ENCODE peak calls at places on chromosomes 1 and 21, in nine cellular contexts. Q, F, N, T, Y, S, Z, K and V are unnamed samples.

GRCh38 chr1:220918285-220918951 is 39.2 kb downstream of the HLX start:
- DNase-seq in Y (no peak), N (no peak), S (no peak), Q (no peak), F (no peak), K (no peak), Z (no peak), T (no peak), V (no peak)

GRCh38 chr21:22965455-22966125 is 1967.4 kb downstream of the NCAM2 start:
- DNase-seq in Z (no peak), F (no peak), K (no peak), S (no peak), T (peak), Y (no peak), Q (no peak), N (no peak), V (no peak)

GRCh38 chr1:203140743-203141520 is 13.4 kb downstream of the ADORA1 start:
- DNase-seq in Q (no peak), N (no peak), T (no peak), Y (no peak), Z (no peak), F (no peak), K (peak), S (no peak), V (no peak)

GRCh38 chr1:44316231-44316759 is 38.8 kb downstream of the ERI3 start:
- DNase-seq in K (no peak), F (no peak), S (no peak), T (peak), N (no peak), Q (no peak), Z (no peak), Y (no peak), V (no peak)

GRCh38 chr1:54169068-54169467 is 16.3 kb upstream of the CDCP2 start:
- DNase-seq in N (no peak), Y (no peak), T (no peak), S (no peak), Z (no peak), K (no peak), Q (no peak), F (no peak), V (no peak)

GRCh38 chr1:153619171-153619570 is 3.0 kb upstream of the S100A14 start:
- DNase-seq in N (no peak), Y (peak), K (peak), Q (no peak), T (no peak), S (no peak), Z (no peak), F (no peak), V (no peak)

GRCh38 chr1:206784471-206784903 is 12.2 kb upstream of the IL10 start:
- DNase-seq in T (no peak), Y (peak), Z (no peak), F (peak), K (no peak), S (no peak), N (no peak), Q (no peak), V (no peak)

GRCh38 chr1:3836421-3836820 is 20.6 kb downstream of the CEP104 start:
- DNase-seq in Q (peak), F (no peak), Y (no peak), Z (no peak), T (peak), N (no peak), S (no peak), K (peak), V (no peak)

GRCh38 chr1:228341814-228342626 is 64.6 kb downstream of the TRIM11 start:
- DNase-seq in F (no peak), T (no peak), Z (no peak), Y (peak), K (peak), Q (no peak), S (no peak), N (peak), V (peak)

GRCh38 chr21:27571706-27572105 is 604.8 kb upstream of the ADAMTS5 start:
- DNase-seq in S (no peak), N (no peak), Q (peak), T (peak), Z (peak), K (no peak), Y (no peak), F (no peak), V (no peak)

GRCh38 chr1:176178316-176178715 is 28.8 kb downstream of the COP1 start:
- DNase-seq in T (peak), N (no peak), Q (peak), S (no peak), K (no peak), Z (no peak), Y (no peak), F (no peak), V (no peak)

GRCh38 chr1:16068356-16069270 is 4.8 kb downstream of the FAM131C start:
- DNase-seq in Q (no peak), Z (peak), F (no peak), S (no peak), K (peak), N (peak), Y (no peak), T (no peak), V (no peak)

GRCh38 chr1:197923013-197923412 is 5.8 kb downstream of the LHX9 start:
- DNase-seq in T (no peak), Y (no peak), Z (no peak), Q (no peak), K (no peak), S (no peak), F (no peak), N (no peak), V (no peak)

GRCh38 chr1:94951509-94952208 is 24.7 kb upstream of the CNN3 start:
- DNase-seq in Y (no peak), Q (no peak), S (peak), F (no peak), K (no peak), Z (no peak), N (no peak), T (no peak), V (no peak)

GRCh38 chr1:98104285-98104684 is 183.5 kb upstream of the DPYD start:
- DNase-seq in Q (peak), K (no peak), Y (no peak), S (no peak), F (no peak), T (peak), N (no peak), Z (peak), V (no peak)

DNA sequence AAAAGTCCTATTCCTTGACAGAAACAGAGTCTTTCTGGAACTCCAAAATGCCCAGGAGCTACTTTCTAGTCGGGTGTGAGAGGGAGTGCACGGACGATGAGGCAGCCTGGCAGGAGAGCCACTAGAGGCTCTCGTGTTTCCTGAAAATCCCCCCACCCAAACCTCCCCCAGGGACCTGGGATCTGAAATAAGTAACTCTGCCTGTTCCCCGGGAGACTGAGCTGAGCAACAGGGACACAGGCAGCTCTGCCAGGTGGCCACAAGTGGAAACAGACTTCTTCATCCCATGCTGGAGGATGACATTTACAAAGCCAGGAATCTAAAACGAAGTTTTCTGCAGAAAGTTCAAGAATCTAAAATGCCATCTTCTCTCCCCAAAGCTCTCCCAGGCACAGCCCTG is 77.1 kb downstream of the ITPKB start:
- DNase-seq in Q (no peak), Z (peak), T (peak), F (no peak), N (peak), K (peak), Y (peak), S (no peak), V (no peak)
- TF ChIP-seq CTCF in Q (no peak), Z (no peak), T (no peak), F (no peak), N (no peak), K (no peak), Y (no peak), S (no peak), V (no peak)

DNA sequence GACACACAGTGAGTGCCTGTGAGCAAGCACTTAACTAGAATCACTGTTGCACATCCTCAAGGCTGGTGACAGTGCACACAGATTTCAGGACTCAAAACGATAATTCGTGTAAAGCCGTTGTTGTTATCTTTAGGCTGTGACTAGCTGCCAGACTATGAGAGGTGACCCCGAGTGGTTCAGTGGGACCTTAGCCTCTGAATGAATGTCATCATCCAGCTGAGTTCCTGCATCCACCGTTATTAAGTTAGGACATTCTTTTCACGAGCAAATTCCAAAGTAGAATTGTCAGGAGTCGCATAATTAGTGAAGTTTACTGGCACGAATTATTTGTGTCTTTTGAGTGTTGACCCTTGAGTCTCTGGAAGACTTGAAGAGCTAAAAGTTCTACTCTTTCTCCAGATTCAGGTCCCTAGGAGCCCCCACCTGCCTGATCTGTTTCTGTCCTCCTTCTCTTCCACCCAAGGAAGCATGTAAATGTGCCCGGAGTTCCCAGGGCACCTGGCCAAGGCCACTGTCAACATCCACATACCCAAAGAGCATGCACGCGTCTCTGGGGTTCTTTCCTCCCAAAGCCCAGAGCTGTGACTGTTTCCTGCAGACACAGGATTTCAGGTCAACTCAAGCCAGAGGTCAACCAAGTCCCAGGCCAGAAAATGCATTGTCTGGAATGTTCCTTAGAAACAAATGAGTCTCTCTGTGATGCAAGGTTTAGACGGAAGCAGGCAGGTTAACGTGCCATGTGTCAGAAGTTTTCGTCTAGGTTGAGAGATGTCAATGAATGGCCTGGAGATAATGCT is 207.2 kb downstream of the TOMM20 start:
- DNase-seq in T (peak), Z (peak), N (no peak), S (no peak), Y (no peak), F (no peak), K (peak), Q (peak), V (no peak)
- TF ChIP-seq CTCF in T (no peak), Z (no peak), N (no peak), S (no peak), Y (no peak), F (no peak), K (no peak), Q (no peak), V (no peak)

GRCh38 chr1:73100216-73100615 is 817.9 kb upstream of the NEGR1 start:
- DNase-seq in T (no peak), F (no peak), N (no peak), Z (no peak), K (no peak), Y (no peak), S (no peak), Q (no peak), V (no peak)
- TF ChIP-seq CTCF in T (no peak), F (no peak), N (no peak), Z (no peak), K (no peak), Y (no peak), S (no peak), Q (no peak), V (no peak)

GRCh38 chr21:39181205-39181818 is 1.9 kb downstream of the PSMG1 start:
- DNase-seq in F (no peak), Y (no peak), N (no peak), Z (no peak), K (no peak), Q (no peak), S (no peak), T (no peak), V (no peak)

GRCh38 chr21:39183272-39184049 is at the start of gene PSMG1:
- DNase-seq in K (peak), N (peak), Q (peak), S (peak), F (peak), T (peak), Z (peak), Y (peak), V (peak)

GRCh38 chr21:39182016-39182415 is 1.2 kb downstream of the PSMG1 start:
- DNase-seq in Z (no peak), Y (no peak), N (no peak), S (no peak), K (no peak), T (peak), F (no peak), Q (no peak), V (no peak)

GRCh38 chr21:39182484-39183271 is 573 bp downstream of the PSMG1 start:
- DNase-seq in T (peak), Q (peak), N (no peak), Z (peak), Y (no peak), K (no peak), F (peak), S (no peak), V (no peak)

DNA sequence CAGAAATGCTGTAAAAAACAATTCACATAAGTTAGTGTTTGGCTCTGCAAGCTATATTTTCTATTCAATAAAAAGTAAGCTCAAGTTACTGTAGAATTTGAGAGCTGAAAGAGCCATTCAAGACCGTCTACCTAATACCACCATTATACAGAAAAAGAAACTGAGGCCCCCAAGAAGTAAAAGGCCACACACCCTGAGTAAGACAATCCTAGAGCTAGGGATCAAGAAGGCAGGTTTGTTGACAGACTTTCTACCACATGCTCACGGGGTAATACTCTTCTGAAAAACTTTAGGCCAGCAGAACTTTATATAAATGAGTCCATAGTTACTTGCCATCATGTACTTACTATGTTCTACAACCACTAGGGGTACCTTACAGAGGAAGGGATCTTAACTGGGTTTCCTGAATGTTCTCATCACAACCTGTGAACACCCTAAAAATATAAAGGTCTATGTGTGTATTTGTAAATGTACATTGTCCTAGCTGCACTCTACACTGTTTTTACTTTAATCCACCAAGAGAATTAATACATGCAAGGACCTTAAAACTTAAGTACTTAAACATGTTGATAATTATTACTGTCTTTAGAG is 2.7 kb downstream of the PSMG1 start:
- DNase-seq in Q (no peak), S (no peak), N (no peak), K (no peak), T (peak), F (no peak), Y (no peak), Z (peak), V (no peak)
- TF ChIP-seq CTCF in Q (peak), S (no peak), N (no peak), K (no peak), T (peak), F (no peak), Y (no peak), Z (peak), V (no peak)

DNA sequence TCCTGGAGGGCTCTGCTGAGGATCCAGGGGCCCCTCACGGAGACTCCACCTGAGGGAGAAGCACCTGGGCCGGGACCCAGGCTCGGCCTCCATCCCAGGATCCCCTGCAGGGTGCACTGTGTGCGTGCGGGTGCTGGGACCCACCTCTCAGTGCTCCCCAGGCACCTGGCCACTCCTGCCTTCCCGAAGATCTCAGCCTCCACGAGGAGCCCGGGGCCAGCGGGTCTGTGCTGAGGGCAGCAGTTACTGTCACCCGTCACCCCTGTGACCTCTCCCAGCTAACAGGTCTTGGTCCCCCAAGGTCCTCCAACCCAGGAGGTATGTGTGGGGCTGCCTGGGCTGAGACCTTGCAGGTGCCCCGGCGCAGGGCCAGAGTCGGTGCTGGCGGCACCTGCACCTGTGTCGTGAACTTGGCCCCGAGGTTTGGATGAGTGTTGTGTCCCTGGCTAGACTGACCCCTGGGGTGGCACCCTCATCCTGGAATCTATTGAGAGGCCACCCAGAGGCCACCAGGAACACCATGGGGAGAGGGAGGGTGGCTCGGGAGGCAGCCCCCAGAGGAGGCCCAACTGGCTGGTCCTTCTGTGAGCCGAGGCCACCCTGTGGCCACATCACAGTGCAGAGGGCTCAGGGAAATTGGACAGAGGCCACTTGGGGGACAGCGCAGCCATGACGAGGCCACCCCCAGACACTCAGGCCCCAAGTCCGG is 17.6 kb downstream of the MORN1 start:
- DNase-seq in N (peak), F (no peak), Y (peak), T (no peak), Z (no peak), Q (no peak), S (no peak), K (peak), V (peak)
- TF ChIP-seq CTCF in N (no peak), F (no peak), Y (no peak), T (peak), Z (peak), Q (no peak), S (no peak), K (no peak), V (no peak)

DNA sequence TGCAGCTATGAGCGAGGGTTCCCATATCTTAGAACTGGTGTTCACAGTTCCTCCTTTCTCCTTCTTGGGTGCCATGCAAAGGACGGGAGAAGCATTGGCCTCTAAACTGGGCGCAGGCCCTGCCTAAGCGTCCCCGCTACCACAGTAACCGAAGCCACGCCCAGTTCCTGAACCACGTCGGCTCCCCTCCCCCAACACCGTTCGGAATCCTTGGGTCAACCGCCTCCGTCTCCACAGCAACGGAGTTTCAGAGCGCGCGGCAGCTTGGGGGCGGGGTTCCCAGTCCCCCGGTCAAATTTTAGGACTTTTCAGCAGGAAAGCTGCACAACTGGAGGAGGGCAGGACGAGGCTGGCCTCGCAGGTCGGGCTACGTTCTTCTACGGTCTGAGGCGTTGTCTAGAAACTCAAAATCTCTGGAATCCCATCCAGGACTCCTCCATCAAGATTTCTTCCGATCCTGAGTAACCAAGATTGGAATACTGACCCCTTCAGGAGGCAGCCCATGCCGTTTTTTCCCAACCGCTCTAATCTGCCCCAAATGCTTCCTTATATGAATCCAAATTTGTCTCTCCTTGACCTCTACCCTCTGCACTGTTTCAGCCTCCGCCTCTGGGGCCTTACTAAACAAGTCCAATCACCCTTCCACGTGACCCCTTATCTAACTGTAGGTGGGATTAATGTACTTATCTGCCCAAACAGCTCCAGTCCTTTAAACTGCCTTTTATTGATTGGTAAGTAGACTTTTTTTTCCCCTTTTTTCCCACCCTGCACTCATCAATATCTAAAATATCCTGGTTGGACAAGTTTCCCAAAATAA is at the start of gene SPAG17:
- DNase-seq in N (peak), T (peak), F (peak), Q (peak), Z (no peak), S (no peak), K (peak), Y (peak), V (peak)
- TF ChIP-seq CTCF in N (no peak), T (peak), F (no peak), Q (peak), Z (no peak), S (no peak), K (no peak), Y (no peak), V (no peak)

DNA sequence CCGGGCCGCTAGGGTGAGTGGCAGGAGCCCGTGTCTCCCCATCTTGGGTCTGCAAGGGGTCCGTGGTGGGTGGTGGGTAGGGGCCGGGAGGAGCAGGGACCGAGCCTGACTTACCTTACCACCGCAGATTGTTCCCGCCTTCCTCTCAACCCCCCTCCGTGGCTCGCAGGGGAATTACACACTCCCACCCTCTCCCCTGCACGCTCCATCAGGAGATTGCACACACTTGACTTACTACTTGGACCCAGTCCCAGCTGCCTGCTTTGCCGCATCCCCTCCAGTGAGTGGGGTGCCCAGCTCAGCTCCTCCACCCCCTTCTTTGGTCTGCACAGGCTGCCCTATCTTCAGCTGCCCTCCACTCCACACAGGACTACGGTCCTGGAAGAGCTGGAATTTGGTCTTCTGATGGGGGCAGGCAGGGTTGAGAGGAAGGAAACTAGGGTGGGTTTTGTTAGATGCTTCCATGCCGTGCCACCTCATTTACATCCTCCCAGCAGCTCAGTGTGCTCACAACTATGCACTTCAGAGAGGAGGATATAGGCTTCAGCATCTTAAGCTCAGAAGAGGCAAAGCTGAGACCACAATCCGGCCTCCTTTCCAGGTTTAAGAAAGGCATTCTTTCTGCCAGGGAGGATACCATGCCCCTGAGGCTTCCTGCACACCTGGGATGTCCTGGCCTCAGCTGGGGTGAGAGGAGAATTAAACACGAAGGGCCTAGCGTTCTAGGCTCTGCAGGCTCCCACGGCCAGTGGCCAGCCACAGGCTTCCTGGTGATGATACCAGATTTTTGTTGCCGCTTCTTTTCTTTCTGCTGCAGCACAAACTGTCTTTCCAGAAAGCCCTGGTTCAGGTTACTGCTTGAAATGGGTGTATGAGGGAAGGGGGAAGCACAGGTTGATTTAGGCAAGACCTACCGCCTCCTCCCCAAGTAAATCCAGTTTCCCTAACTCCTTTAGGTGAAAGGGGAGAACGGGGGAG is 2.3 kb downstream of the KCNC4 start:
- DNase-seq in F (no peak), Q (peak), T (no peak), Y (no peak), K (no peak), S (no peak), N (no peak), Z (no peak), V (peak)
- TF ChIP-seq CTCF in F (no peak), Q (no peak), T (no peak), Y (no peak), K (no peak), S (no peak), N (no peak), Z (no peak), V (no peak)